ENCODE peak calls at places on chromosomes 13 and 19, in nine cellular contexts. Y is cardiac muscle cell, K is heart left ventricle, V is fibroblast of lung, X is hepatocyte, N is lower lobe of right lung, J is GM12878, O is body of pancreas, B is heart right ventricle. H is an unnamed sample. For H3K27me3 and H3K9me3, the result is how much of the 10 kb centered on the place peaks cover.

GRCh38 chr19:42532881-42533280 is 4.6 kb upstream of the CEACAM1 start:
- DNase-seq in Y (no peak), K (no peak), V (no peak), X (no peak), N (no peak), J (no peak), O (no peak), B (no peak), H (no peak)

GRCh38 chr13:96238861-96239260 is 149.0 kb downstream of the HS6ST3 start:
- DNase-seq in Y (no peak), K (no peak), V (peak), X (no peak), N (no peak), J (no peak), O (no peak), B (no peak), H (no peak)

GRCh38 chr19:37136118-37136517 is 36.4 kb downstream of the ZNF585A start:
- DNase-seq in Y (no peak), K (no peak), V (no peak), X (no peak), N (no peak), J (no peak), O (no peak), B (no peak), H (no peak)

GRCh38 chr13:31556376-31556775 is 182.9 kb upstream of the RXFP2 start:
- DNase-seq in Y (no peak), K (no peak), V (peak), X (no peak), N (no peak), J (no peak), O (no peak), B (no peak), H (peak)

GRCh38 chr13:87128006-87128405 is 543.2 kb upstream of the SLITRK5 start:
- DNase-seq in Y (peak), K (no peak), V (peak), X (no peak), N (no peak), J (no peak), O (no peak), B (no peak), H (peak)

GRCh38 chr19:4866595-4867424 is 657 bp downstream of the PLIN3 start:
- DNase-seq in Y (peak), K (peak), V (peak), X (peak), N (peak), J (no peak), O (peak), B (peak), H (peak)

GRCh38 chr19:30699871-30700280 is 327.7 kb downstream of the ZNF536 start:
- DNase-seq in Y (no peak), K (no peak), V (no peak), X (no peak), N (no peak), J (no peak), O (no peak), B (no peak), H (no peak)

GRCh38 chr13:92317066-92317465 is 909.5 kb upstream of the GPC6 start:
- DNase-seq in Y (peak), K (no peak), V (peak), X (no peak), N (no peak), J (no peak), O (no peak), B (no peak), H (peak)

GRCh38 chr19:4967738-4968461 is 1.0 kb upstream of the KDM4B start:
- DNase-seq in Y (peak), K (no peak), V (peak), X (no peak), N (no peak), J (no peak), O (no peak), B (no peak), H (peak)

GRCh38 chr13:45362939-45363338 is 22.0 kb upstream of the TPT1 start:
- DNase-seq in Y (no peak), K (no peak), V (no peak), X (no peak), N (no peak), J (no peak), O (no peak), B (no peak), H (no peak)

GRCh38 chr13:42066542-42066941 is 18.1 kb downstream of the DGKH start:
- DNase-seq in Y (peak), K (no peak), V (peak), X (no peak), N (no peak), J (no peak), O (no peak), B (no peak), H (peak)

GRCh38 chr13:39602277-39602613 is 748 bp downstream of the LHFPL6 start:
- DNase-seq in Y (no peak), K (no peak), V (no peak), X (no peak), N (no peak), J (no peak), O (no peak), B (no peak), H (no peak)

GRCh38 chr19:19546751-19547162 is 8.7 kb downstream of the CILP2 start:
- DNase-seq in Y (no peak), K (peak), V (no peak), X (no peak), N (no peak), J (no peak), O (no peak), B (peak), H (no peak)

GRCh38 chr13:95185851-95186250 is 115.4 kb downstream of the ABCC4 start:
- DNase-seq in Y (peak), K (no peak), V (no peak), X (no peak), N (no peak), J (no peak), O (no peak), B (no peak), H (no peak)

GRCh38 chr13:113645329-113645728 is 12.7 kb downstream of the ATP4B start:
- DNase-seq in Y (no peak), K (no peak), V (no peak), X (no peak), N (peak), J (no peak), O (no peak), B (no peak), H (no peak)

GRCh38 chr13:39540929-39541605 is 61.9 kb downstream of the LHFPL6 start:
- DNase-seq in Y (no peak), K (no peak), V (no peak), X (no peak), N (no peak), J (no peak), O (no peak), B (no peak), H (no peak)

GRCh38 chr13:109196896-109197295 is 567.5 kb downstream of the MYO16 start:
- DNase-seq in Y (no peak), K (no peak), V (no peak), X (no peak), N (no peak), J (no peak), O (no peak), B (no peak), H (no peak)

GRCh38 chr19:41478171-41478570 is 35.2 kb downstream of the ERICH4 start:
- DNase-seq in Y (no peak), K (no peak), V (no peak), X (no peak), N (no peak), J (no peak), O (no peak), B (peak), H (no peak)

GRCh38 chr19:41479757-41480191 is 36.8 kb downstream of the ERICH4 start:
- DNase-seq in Y (peak), K (peak), V (no peak), X (no peak), N (no peak), J (no peak), O (peak), B (peak), H (no peak)

GRCh38 chr19:41480336-41480735 is 37.4 kb downstream of the ERICH4 start:
- DNase-seq in Y (no peak), K (no peak), V (no peak), X (no peak), N (no peak), J (no peak), O (no peak), B (no peak), H (no peak)

GRCh38 chr19:41478875-41479756 is 36.2 kb downstream of the ERICH4 start:
- DNase-seq in Y (peak), K (no peak), V (no peak), X (no peak), N (no peak), J (no peak), O (no peak), B (no peak), H (no peak)

DNA sequence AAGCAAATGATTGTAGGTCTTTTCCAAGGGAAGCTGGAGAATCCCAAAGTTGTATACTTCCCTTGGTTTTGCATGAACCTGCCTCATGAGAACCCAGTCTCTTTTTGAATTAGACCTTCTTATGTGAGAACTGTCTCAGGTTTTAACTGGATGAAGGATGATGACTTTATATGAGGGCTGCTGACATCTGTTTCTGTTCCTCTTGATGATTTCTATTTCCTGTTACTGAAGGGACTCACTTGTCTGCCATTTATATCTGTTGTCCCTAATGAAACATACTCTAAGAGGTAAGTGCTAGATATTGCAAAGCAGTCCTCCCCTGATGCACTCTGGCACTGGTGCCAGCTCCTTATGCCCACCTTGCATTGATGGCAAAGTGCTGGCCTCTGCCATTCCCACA is 33.6 kb downstream of the ERICH4 start:
- DNase-seq in Y (no peak), K (no peak), V (no peak), X (no peak), N (no peak), J (no peak), O (no peak), B (no peak), H (no peak)
- H3K4me3 ChIP-seq in Y (no peak), K (no peak), V (no peak), X (no peak), N (no peak), J (no peak), O (no peak), B (no peak), H (no peak)

GRCh38 chr19:2306971-2307370 is 983 bp downstream of the LINGO3 start:
- DNase-seq in Y (no peak), K (no peak), V (no peak), X (no peak), N (no peak), J (no peak), O (no peak), B (no peak), H (no peak)
- H3K27me3 ChIP-seq in Y (under half), K (half or more), V (under half), X (under half), N (half or more), J (under half), O (under half), B (half or more), H (under half)

DNA sequence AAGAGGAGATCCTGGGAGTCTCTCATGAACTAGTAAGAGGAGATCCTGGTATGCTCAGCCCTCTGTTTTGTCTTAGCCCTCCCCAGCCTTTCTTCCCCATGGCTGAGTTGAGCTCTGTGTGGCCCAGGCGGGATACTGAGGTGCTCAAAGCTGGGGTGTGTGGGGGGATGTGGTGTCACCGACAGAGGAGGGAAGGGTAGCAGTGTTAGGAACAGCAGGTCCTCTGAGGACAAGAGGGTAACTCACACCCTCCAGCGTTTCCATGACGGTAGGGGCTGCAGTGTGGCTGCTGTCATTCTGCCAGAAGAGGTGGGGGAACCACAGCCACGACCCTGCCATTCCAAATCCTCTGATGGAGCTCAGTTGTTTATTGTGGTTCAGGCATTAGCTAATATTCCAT is 691 bp downstream of the KIR2DL4 start:
- DNase-seq in Y (no peak), K (no peak), V (no peak), X (no peak), N (no peak), J (no peak), O (no peak), B (no peak), H (no peak)
- H3K9me3 ChIP-seq in Y (under half), K (under half), V (under half), X (under half), N (under half), J (under half), O (under half), B (under half), H (under half)

DNA sequence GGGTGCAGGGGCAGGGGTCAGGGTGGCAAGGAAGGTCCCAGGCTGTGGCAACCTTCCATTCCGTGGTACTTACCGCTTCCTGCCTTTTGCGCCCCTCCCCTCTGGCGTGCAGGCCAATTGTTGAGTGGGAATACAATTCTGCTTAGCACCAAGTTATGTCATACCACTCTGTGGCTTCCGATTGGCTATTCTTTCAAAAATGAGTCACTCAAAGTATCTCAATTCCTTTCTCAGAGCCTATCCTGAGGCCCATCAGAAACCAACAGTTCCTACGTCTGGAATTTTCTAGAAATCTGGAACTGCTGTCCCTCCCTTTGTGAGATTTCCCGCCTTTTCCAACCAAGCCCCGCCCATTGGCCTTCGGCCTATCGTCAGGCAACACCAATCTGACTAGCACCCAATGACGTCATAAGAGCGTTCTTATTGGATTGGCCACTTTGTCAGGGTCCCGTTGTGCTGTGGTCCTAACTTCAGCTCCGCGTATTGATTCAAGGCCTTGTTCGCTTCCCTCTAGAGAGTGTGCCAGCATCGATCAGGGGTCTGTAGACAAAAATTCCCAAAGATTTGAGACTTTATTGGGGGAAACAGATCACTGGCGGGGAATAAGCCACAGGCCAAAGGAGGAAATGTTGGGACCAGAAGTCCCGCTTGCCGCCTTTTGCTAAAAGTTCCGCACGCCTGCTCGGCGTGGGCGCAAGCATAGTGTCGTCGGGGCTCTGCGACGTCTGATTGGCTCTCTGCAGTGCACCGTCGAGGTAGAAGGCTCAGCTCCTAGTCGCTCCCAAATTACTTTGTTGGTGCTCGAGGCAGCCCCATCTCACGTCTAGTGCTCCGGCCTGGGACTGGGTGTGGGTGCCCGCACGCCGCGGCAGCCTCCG is 11.7 kb downstream of the NTN5 start:
- DNase-seq in Y (peak), K (peak), V (peak), X (peak), N (peak), J (peak), O (peak), B (peak), H (peak)
- H3K4me3 ChIP-seq in Y (no peak), K (no peak), V (no peak), X (no peak), N (peak), J (peak), O (no peak), B (peak), H (no peak)

DNA sequence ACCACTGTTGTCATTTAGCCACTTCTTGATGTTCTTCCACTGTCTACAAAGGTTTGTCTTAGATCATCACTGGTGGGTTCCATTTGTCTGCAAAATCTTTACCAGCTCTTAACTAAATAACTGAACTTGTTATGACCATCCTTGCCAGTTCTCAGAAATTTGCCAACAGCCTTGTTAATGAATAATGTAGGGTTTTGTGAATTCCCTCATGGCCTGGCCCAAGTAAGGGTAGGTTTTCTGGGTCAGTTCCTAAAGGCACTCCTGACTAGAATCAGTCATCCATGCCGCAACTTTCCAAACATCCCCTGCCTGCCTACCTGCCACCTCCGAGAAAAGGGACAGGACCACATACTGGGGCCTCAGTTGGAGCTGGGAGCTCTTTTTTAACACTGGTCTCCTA is 4.0 kb downstream of the COL4A1 start:
- DNase-seq in Y (no peak), K (no peak), V (no peak), X (no peak), N (no peak), J (no peak), O (no peak), B (no peak), H (no peak)
- H3K27me3 ChIP-seq in Y (under half), K (under half), V (under half), X (under half), N (under half), J (under half), O (under half), B (under half), H (under half)

GRCh38 chr19:43858174-43858573 is 31.1 kb downstream of the ZNF283 start:
- DNase-seq in Y (no peak), K (no peak), V (no peak), X (no peak), N (no peak), J (no peak), O (no peak), B (no peak), H (no peak)
- H3K9me3 ChIP-seq in Y (under half), K (half or more), V (under half), X (under half), N (half or more), J (under half), O (under half), B (half or more), H (half or more)

DNA sequence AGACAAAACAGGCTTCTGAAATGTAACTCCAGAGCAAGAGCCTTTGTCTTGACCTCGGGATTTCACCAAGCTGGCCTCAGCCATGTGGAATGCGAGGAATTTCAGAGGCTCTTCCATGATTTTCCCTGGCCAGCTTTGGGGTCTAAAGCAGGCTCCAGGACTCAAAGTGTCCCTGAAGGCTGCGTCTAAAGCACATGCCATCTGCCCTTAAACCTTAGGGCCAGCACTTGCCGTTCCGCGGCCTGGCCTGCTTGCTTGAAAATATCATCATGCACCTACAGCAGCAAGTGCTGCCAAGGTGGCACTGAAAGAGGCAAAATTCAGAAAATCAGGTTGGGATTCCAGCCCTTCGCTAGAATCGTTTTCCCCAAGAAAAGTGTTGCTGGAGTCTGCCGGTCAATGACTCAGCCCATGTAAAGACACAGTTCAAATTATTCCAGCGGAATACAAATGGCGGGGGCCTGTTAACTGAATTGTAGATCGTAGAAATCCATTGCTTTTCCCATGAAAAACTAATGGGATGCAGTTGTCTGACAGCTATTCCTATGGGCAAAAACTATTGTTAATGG is 105.7 kb upstream of the RAP2A start:
- DNase-seq in Y (peak), K (no peak), V (peak), X (no peak), N (no peak), J (no peak), O (no peak), B (no peak), H (peak)
- H3K4me3 ChIP-seq in Y (no peak), K (no peak), V (no peak), X (no peak), N (no peak), J (no peak), O (no peak), B (no peak), H (no peak)

GRCh38 chr19:34120846-34121639 is 51.3 kb upstream of the LSM14A start:
- DNase-seq in Y (peak), K (no peak), V (peak), X (peak), N (no peak), J (no peak), O (peak), B (no peak), H (peak)
- H3K27me3 ChIP-seq in Y (under half), K (under half), V (under half), X (under half), N (under half), J (under half), O (under half), B (under half), H (under half)

DNA sequence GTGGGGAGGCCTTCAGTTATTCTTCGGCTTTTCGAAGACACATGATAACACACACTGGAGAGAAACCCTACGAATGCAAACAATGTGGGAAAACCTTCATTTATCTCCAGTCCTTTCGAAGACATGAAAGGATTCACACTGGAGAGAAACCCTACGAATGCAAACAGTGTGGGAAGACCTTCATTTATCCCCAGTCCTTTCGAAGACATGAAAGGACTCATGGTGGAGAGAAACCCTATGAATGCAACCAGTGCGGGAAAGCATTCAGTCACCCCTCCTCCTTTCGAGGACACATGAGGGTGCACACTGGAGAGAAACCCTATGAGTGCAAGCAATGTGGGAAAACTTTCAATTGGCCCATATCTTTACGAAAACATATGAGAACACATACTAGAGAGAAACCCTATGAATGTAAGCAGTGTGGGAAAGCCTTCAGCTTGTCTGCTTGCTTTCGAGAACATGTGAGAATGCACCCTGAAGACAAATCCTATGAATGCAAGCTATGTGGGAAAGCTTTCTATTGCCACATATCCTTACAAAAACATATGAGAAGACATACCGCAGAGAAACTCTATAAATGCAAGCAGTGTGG is 11.8 kb downstream of the ZNF555 start:
- DNase-seq in Y (no peak), K (no peak), V (no peak), X (no peak), N (no peak), J (no peak), O (no peak), B (no peak), H (no peak)
- H3K9me3 ChIP-seq in Y (under half), K (half or more), V (under half), X (half or more), N (half or more), J (under half), O (under half), B (half or more), H (under half)

GRCh38 chr19:38559428-38560401 is 58.0 kb downstream of the MAP4K1 start:
- DNase-seq in Y (no peak), K (no peak), V (peak), X (no peak), N (peak), J (peak), O (no peak), B (no peak), H (no peak)

GRCh38 chr19:38554676-38555141 is 63.0 kb downstream of the MAP4K1 start:
- DNase-seq in Y (no peak), K (no peak), V (no peak), X (no peak), N (no peak), J (peak), O (no peak), B (no peak), H (no peak)

GRCh38 chr19:38557205-38557799 is 60.5 kb downstream of the MAP4K1 start:
- DNase-seq in Y (no peak), K (no peak), V (no peak), X (no peak), N (peak), J (peak), O (no peak), B (no peak), H (no peak)

GRCh38 chr19:38555200-38555599 is 62.6 kb downstream of the MAP4K1 start:
- DNase-seq in Y (no peak), K (no peak), V (no peak), X (no peak), N (peak), J (no peak), O (no peak), B (no peak), H (no peak)

GRCh38 chr19:38556521-38557174 is 61.1 kb downstream of the MAP4K1 start:
- DNase-seq in Y (peak), K (no peak), V (no peak), X (no peak), N (no peak), J (peak), O (no peak), B (no peak), H (no peak)
- H3K4me3 ChIP-seq in Y (no peak), K (no peak), V (no peak), X (no peak), N (no peak), J (peak), O (no peak), B (no peak), H (no peak)